ENCODE peak calls at places on chromosomes 6 and 20, in ten cellular contexts. K, P, R, A, X, L, H, O, T and B are unnamed samples.

GRCh38 chr6:30500421-30501069 is 11.2 kb downstream of the HLA-E start:
- DNase-seq in K (no peak), P (peak), R (no peak), A (no peak), X (peak), L (no peak), H (no peak), O (no peak), T (no peak), B (no peak)

GRCh38 chr6:151240036-151240685 is 394 bp downstream of the AKAP12 start:
- DNase-seq in K (peak), P (peak), R (peak), A (no peak), X (peak), L (peak), H (peak), O (peak), T (peak), B (peak)

GRCh38 chr6:148414836-148415235 is 72.2 kb downstream of the SASH1 start:
- DNase-seq in K (no peak), P (peak), R (no peak), A (no peak), X (peak), L (peak), H (no peak), O (no peak), T (no peak), B (no peak)

GRCh38 chr6:89432875-89433636 is at the start of gene ANKRD6:
- DNase-seq in K (peak), P (peak), R (peak), A (peak), X (peak), L (peak), H (peak), O (peak), T (peak), B (peak)

GRCh38 chr6:28988536-28989415 is 16.3 kb downstream of the ZNF311 start:
- DNase-seq in K (peak), P (no peak), R (peak), A (peak), X (no peak), L (no peak), H (peak), O (no peak), T (peak), B (peak)

GRCh38 chr6:47407295-47408281 is 70.0 kb upstream of the CD2AP start:
- DNase-seq in K (no peak), P (no peak), R (no peak), A (no peak), X (peak), L (no peak), H (no peak), O (no peak), T (no peak), B (no peak)

GRCh38 chr20:56715309-56715708 is 86.2 kb downstream of the TFAP2C start:
- DNase-seq in K (no peak), P (no peak), R (no peak), A (no peak), X (no peak), L (no peak), H (no peak), O (no peak), T (no peak), B (no peak)

GRCh38 chr6:1552296-1552761 is 57.4 kb upstream of the FOXC1 start:
- DNase-seq in K (no peak), P (peak), R (peak), A (no peak), X (no peak), L (peak), H (no peak), O (no peak), T (no peak), B (no peak)

GRCh38 chr20:3011752-3012151 is 31.7 kb upstream of the GNRH2 start:
- DNase-seq in K (no peak), P (no peak), R (no peak), A (no peak), X (no peak), L (no peak), H (peak), O (no peak), T (no peak), B (peak)

GRCh38 chr20:24936526-24937407 is 12.3 kb upstream of the CST7 start:
- DNase-seq in K (peak), P (no peak), R (no peak), A (no peak), X (no peak), L (no peak), H (no peak), O (no peak), T (no peak), B (no peak)

GRCh38 chr6:105308840-105309239 is 94.0 kb downstream of the PREP start:
- DNase-seq in K (no peak), P (no peak), R (no peak), A (no peak), X (no peak), L (no peak), H (no peak), O (no peak), T (no peak), B (no peak)

GRCh38 chr6:46437671-46438221 is 53.5 kb downstream of the RCAN2 start:
- DNase-seq in K (no peak), P (peak), R (no peak), A (no peak), X (peak), L (no peak), H (no peak), O (no peak), T (no peak), B (no peak)

GRCh38 chr6:16291739-16292138 is 53.4 kb downstream of the GMPR start:
- DNase-seq in K (no peak), P (peak), R (no peak), A (no peak), X (no peak), L (no peak), H (no peak), O (no peak), T (no peak), B (no peak)

GRCh38 chr6:2230659-2231277 is 14.6 kb downstream of the GMDS start:
- DNase-seq in K (no peak), P (no peak), R (no peak), A (no peak), X (no peak), L (no peak), H (no peak), O (no peak), T (no peak), B (no peak)

GRCh38 chr20:13046409-13046808 is 37.6 kb downstream of the SPTLC3 start:
- DNase-seq in K (no peak), P (no peak), R (no peak), A (no peak), X (no peak), L (no peak), H (no peak), O (no peak), T (no peak), B (no peak)

GRCh38 chr6:133764011-133764812 is 124.7 kb upstream of the TCF21 start:
- DNase-seq in K (no peak), P (peak), R (no peak), A (no peak), X (peak), L (no peak), H (no peak), O (no peak), T (no peak), B (no peak)

GRCh38 chr6:56370127-56370540 is 122.8 kb upstream of the COL21A1 start:
- DNase-seq in K (no peak), P (peak), R (no peak), A (no peak), X (peak), L (no peak), H (no peak), O (peak), T (peak), B (no peak)

GRCh38 chr6:155130161-155130853 is 133.5 kb upstream of the CLDN20 start:
- DNase-seq in K (no peak), P (peak), R (no peak), A (no peak), X (no peak), L (no peak), H (no peak), O (no peak), T (no peak), B (peak)

GRCh38 chr6:142242269-142242668 is 59.5 kb upstream of the ADGRG6 start:
- DNase-seq in K (no peak), P (peak), R (no peak), A (no peak), X (no peak), L (no peak), H (no peak), O (no peak), T (no peak), B (no peak)

GRCh38 chr20:53899351-53900167 is 170.8 kb downstream of the BCAS1 start:
- DNase-seq in K (peak), P (peak), R (no peak), A (peak), X (no peak), L (no peak), H (no peak), O (no peak), T (no peak), B (peak)

GRCh38 chr20:61744691-61745396 is 320.8 kb downstream of the TAF4 start:
- DNase-seq in K (peak), P (peak), R (no peak), A (no peak), X (peak), L (peak), H (no peak), O (no peak), T (peak), B (no peak)

GRCh38 chr6:136463796-136464542 is 86.3 kb downstream of the MAP7 start:
- DNase-seq in K (no peak), P (no peak), R (no peak), A (no peak), X (no peak), L (no peak), H (no peak), O (no peak), T (no peak), B (no peak)

GRCh38 chr20:61288331-61288784 is 36.3 kb downstream of the CDH4 start:
- DNase-seq in K (no peak), P (no peak), R (peak), A (no peak), X (no peak), L (no peak), H (peak), O (no peak), T (peak), B (no peak)

GRCh38 chr6:87105823-87106222 is 10.9 kb upstream of the CGA start:
- DNase-seq in K (no peak), P (peak), R (no peak), A (no peak), X (peak), L (no peak), H (no peak), O (no peak), T (no peak), B (no peak)

GRCh38 chr20:24102749-24103148 is 114.2 kb upstream of the GGTLC1 start:
- DNase-seq in K (no peak), P (peak), R (no peak), A (no peak), X (peak), L (no peak), H (no peak), O (no peak), T (no peak), B (no peak)

GRCh38 chr6:146240307-146240706 is 211.4 kb downstream of the GRM1 start:
- DNase-seq in K (no peak), P (no peak), R (no peak), A (no peak), X (no peak), L (no peak), H (no peak), O (no peak), T (no peak), B (no peak)

GRCh38 chr20:34437330-34437986 is 74.4 kb downstream of the ITCH start:
- DNase-seq in K (no peak), P (peak), R (no peak), A (no peak), X (peak), L (no peak), H (no peak), O (no peak), T (no peak), B (no peak)

GRCh38 chr20:11041396-11041795 is 367.6 kb upstream of the JAG1 start:
- DNase-seq in K (no peak), P (peak), R (no peak), A (no peak), X (no peak), L (no peak), H (no peak), O (no peak), T (no peak), B (no peak)

GRCh38 chr6:8674088-8674487 is 238.7 kb upstream of the SLC35B3 start:
- DNase-seq in K (no peak), P (no peak), R (no peak), A (no peak), X (no peak), L (no peak), H (no peak), O (no peak), T (no peak), B (no peak)

GRCh38 chr6:114092943-114093342 is 122.0 kb upstream of the HDAC2 start:
- DNase-seq in K (no peak), P (no peak), R (no peak), A (no peak), X (no peak), L (no peak), H (no peak), O (no peak), T (no peak), B (no peak)

GRCh38 chr6:68046756-68047155 is 588.3 kb upstream of the ADGRB3 start:
- DNase-seq in K (no peak), P (no peak), R (no peak), A (no peak), X (no peak), L (no peak), H (no peak), O (no peak), T (no peak), B (no peak)

GRCh38 chr6:138765896-138766487 is 7.6 kb upstream of the CCDC28A start:
- DNase-seq in K (no peak), P (peak), R (peak), A (no peak), X (peak), L (no peak), H (peak), O (peak), T (no peak), B (no peak)

GRCh38 chr20:1357921-1358671 is 29.2 kb upstream of the SDCBP2 start:
- DNase-seq in K (no peak), P (no peak), R (no peak), A (no peak), X (no peak), L (no peak), H (no peak), O (no peak), T (no peak), B (peak)